ENCODE peak calls at places on chromosomes 12 and 14, in ten cellular contexts. R is hepatic stellate cell, X is DMS 273 treated with DMSO at 0.1 percent for 48 hours, T is left colon, K is EH, H is activated gamma-delta T cell treated with Interleukin-2 at 50 U/mL for 16 hours, Q is mucosa of descending colon, G is DMS79, L is endodermal cell, S is HT1080. V is an unnamed sample.

GRCh38 chr12:120534203-120534702 is at the start of gene RNF10:
- DNase-seq in X (peak), L (peak), Q (peak), H (peak), G (peak), T (peak), S (peak), K (peak), R (peak), V (peak)

GRCh38 chr14:56147980-56148901 is 30.0 kb downstream of the PELI2 start:
- DNase-seq in H (no peak), X (no peak), L (no peak), G (no peak), R (no peak), T (no peak), S (no peak), Q (no peak), K (no peak), V (no peak)

GRCh38 chr14:94936411-94936892 is 166.5 kb upstream of the GSC start:
- DNase-seq in L (no peak), K (peak), T (peak), R (peak), Q (peak), G (peak), X (peak), S (no peak), H (no peak), V (no peak)

GRCh38 chr14:103688906-103689902 is 26.0 kb downstream of the XRCC3 start:
- DNase-seq in X (no peak), G (peak), H (no peak), K (peak), S (no peak), T (peak), R (no peak), L (no peak), Q (peak), V (no peak)

GRCh38 chr14:75363570-75364227 is 64.1 kb upstream of the JDP2 start:
- DNase-seq in H (no peak), S (no peak), Q (no peak), G (no peak), T (no peak), L (peak), X (no peak), R (no peak), K (no peak), V (no peak)

GRCh38 chr12:70249903-70250302 is 6.7 kb downstream of the CNOT2 start:
- DNase-seq in H (no peak), K (no peak), T (no peak), Q (no peak), X (no peak), S (no peak), L (no peak), G (no peak), R (no peak), V (no peak)

GRCh38 chr12:50174971-50175715 is 8.0 kb upstream of the CERS5 start:
- DNase-seq in R (peak), L (no peak), Q (no peak), H (no peak), S (peak), G (peak), X (peak), T (no peak), K (peak), V (peak)

GRCh38 chr12:15633201-15633600 is 156.0 kb downstream of the EPS8 start:
- DNase-seq in L (no peak), T (no peak), G (no peak), S (no peak), Q (no peak), K (peak), R (no peak), H (no peak), X (no peak), V (no peak)

GRCh38 chr14:61368061-61368710 is 46.8 kb downstream of the PRKCH start:
- DNase-seq in H (no peak), K (no peak), L (no peak), T (no peak), X (no peak), S (no peak), Q (no peak), G (no peak), R (no peak), V (no peak)

GRCh38 chr14:97295108-97295710 is 498.0 kb downstream of the VRK1 start:
- DNase-seq in L (no peak), H (no peak), G (no peak), R (no peak), Q (no peak), S (no peak), T (no peak), X (no peak), K (no peak), V (no peak)